ENCODE peak calls at places on chromosomes 5 and 9, in seven cellular contexts. T, D, F, G, X, R and K are unnamed samples.

GRCh38 chr5:120088831-120089230 is 375.3 kb upstream of the PRR16 start:
- DNase-seq in T (no peak), D (peak), F (no peak), G (no peak), X (no peak), R (no peak), K (no peak)

GRCh38 chr5:178291969-178292825 is 59.6 kb upstream of the PHYKPL start:
- DNase-seq in T (peak), D (no peak), F (no peak), G (no peak), X (no peak), R (no peak), K (no peak)

GRCh38 chr5:74370168-74370567 is 270.4 kb downstream of the ENC1 start:
- DNase-seq in T (no peak), D (no peak), F (no peak), G (no peak), X (no peak), R (no peak), K (peak)

GRCh38 chr9:87445646-87446045 is 52.0 kb upstream of the DAPK1 start:
- DNase-seq in T (no peak), D (peak), F (no peak), G (no peak), X (peak), R (peak), K (peak)

GRCh38 chr9:129611302-129611800 is 9.6 kb downstream of the C9orf50 start:
- DNase-seq in T (no peak), D (no peak), F (no peak), G (no peak), X (no peak), R (no peak), K (no peak)

GRCh38 chr5:131261483-131261882 is 2.4 kb upstream of the CDC42SE2 start:
- DNase-seq in T (no peak), D (no peak), F (no peak), G (no peak), X (no peak), R (no peak), K (no peak)

GRCh38 chr9:114738581-114739316 is 56.8 kb upstream of the TEX48 start:
- DNase-seq in T (peak), D (peak), F (no peak), G (peak), X (peak), R (peak), K (peak)

GRCh38 chr9:136734837-136735496 is 7.8 kb downstream of the LCN10 start:
- DNase-seq in T (peak), D (no peak), F (no peak), G (no peak), X (no peak), R (no peak), K (no peak)

GRCh38 chr5:143887302-143887638 is 75.3 kb downstream of the HMHB1 start:
- DNase-seq in T (peak), D (peak), F (no peak), G (no peak), X (no peak), R (peak), K (no peak)

DNA sequence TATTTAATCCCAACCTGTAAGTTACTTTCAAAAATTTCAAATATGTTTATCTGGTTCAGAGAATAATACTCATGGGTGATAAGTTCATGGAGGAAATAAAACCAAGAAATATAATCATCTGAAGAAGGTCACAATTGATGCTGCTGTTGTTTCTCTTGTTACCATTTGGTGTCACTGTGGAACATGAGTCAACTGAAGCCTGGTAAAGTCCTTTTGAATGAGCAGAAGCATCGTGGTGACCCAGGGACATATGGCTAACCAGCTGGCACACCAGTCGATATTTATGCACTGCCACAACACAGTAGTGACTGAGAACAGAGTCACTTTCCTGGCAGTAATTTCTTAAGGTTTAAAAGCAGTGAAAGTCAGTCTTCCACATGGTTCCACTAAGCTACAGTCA is 612.9 kb upstream of the TLE4 start:
- DNase-seq in T (no peak), D (peak), F (no peak), G (no peak), X (no peak), R (no peak), K (no peak)
- TF ChIP-seq CTCF in T (no peak), D (peak), F (peak), G (no peak), X (no peak), R (no peak), K (no peak)

GRCh38 chr5:171496431-171496830 is 77.0 kb downstream of the FGF18 start:
- DNase-seq in T (peak), D (no peak), F (no peak), G (no peak), X (no peak), R (no peak), K (peak)
- TF ChIP-seq CTCF in T (no peak), D (no peak), F (no peak), G (no peak), X (no peak), R (no peak), K (no peak)

GRCh38 chr5:150624334-150625163 is 15.9 kb upstream of the SYNPO start:
- DNase-seq in T (peak), D (no peak), F (no peak), G (peak), X (peak), R (no peak), K (no peak)
- TF ChIP-seq CTCF in T (no peak), D (no peak), F (peak), G (no peak), X (no peak), R (no peak), K (no peak)

GRCh38 chr5:79853003-79853402 is 138.1 kb downstream of the MTX3 start:
- DNase-seq in T (no peak), D (no peak), F (peak), G (no peak), X (no peak), R (no peak), K (no peak)

GRCh38 chr5:79850941-79851693 is 139.9 kb downstream of the MTX3 start:
- DNase-seq in T (no peak), D (no peak), F (peak), G (no peak), X (no peak), R (no peak), K (no peak)

GRCh38 chr5:79856456-79857055 is 134.5 kb downstream of the MTX3 start:
- DNase-seq in T (no peak), D (no peak), F (no peak), G (no peak), X (no peak), R (no peak), K (no peak)

GRCh38 chr5:79851694-79852006 is 139.4 kb downstream of the MTX3 start:
- DNase-seq in T (no peak), D (no peak), F (peak), G (no peak), X (no peak), R (no peak), K (no peak)

DNA sequence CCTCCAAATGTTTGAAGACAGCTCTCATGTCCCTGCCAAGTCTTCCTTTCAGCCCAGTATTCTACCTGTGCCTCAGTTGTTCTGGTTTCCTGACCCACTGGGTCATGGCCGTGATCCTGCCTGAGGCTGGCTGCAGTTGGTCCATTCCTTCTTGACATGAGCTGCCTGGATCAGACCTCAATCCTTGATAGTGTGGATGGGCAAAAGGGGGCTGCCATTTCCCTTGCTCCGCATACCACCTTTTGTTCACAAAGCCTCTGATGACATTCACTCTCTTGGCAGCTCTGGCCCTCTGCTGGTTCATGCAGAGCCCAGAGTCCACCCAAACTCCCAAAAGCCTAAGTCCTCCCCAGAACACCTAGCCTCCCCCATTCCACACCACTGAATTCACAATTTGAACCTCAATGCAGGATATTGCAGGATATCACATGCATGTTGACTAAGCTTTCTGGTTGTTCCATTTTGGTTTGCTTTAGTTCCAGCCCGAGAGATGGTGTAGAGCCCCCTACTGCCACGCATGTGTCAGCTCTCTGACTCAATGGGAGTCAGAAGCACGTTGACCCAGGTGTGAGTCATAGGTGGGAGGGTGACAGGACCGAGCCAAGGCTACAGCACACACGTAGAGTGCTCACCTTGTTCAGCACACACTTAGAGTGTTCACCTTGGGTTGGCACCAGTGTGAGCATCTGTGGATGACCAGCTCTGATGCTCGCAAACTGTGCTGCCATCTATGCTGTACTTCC is 137.2 kb downstream of the MTX3 start:
- DNase-seq in T (no peak), D (no peak), F (peak), G (no peak), X (no peak), R (peak), K (no peak)
- TF ChIP-seq CTCF in T (no peak), D (no peak), F (no peak), G (no peak), X (no peak), R (no peak), K (no peak)

GRCh38 chr9:107249665-107250285 is 33.3 kb upstream of the RAD23B start:
- DNase-seq in T (no peak), D (no peak), F (no peak), G (no peak), X (no peak), R (no peak), K (no peak)

GRCh38 chr9:107243757-107244156 is 39.3 kb upstream of the RAD23B start:
- DNase-seq in T (no peak), D (peak), F (no peak), G (no peak), X (no peak), R (peak), K (no peak)

GRCh38 chr9:107249131-107249533 is 33.9 kb upstream of the RAD23B start:
- DNase-seq in T (no peak), D (peak), F (no peak), G (no peak), X (peak), R (peak), K (no peak)

GRCh38 chr9:107248714-107249113 is 34.4 kb upstream of the RAD23B start:
- DNase-seq in T (no peak), D (no peak), F (no peak), G (no peak), X (no peak), R (no peak), K (no peak)

GRCh38 chr9:107246259-107247254 is 36.5 kb upstream of the RAD23B start:
- DNase-seq in T (no peak), D (no peak), F (no peak), G (no peak), X (no peak), R (peak), K (no peak)
- TF ChIP-seq CTCF in T (no peak), D (peak), F (no peak), G (no peak), X (peak), R (no peak), K (no peak)

GRCh38 chr5:154330097-154330667 is 115.6 kb upstream of the SAP30L start:
- DNase-seq in T (no peak), D (no peak), F (no peak), G (no peak), X (no peak), R (no peak), K (no peak)

GRCh38 chr5:154331267-154331666 is 114.5 kb upstream of the SAP30L start:
- DNase-seq in T (no peak), D (no peak), F (no peak), G (no peak), X (no peak), R (no peak), K (no peak)

GRCh38 chr5:154334406-154335041 is 111.3 kb upstream of the SAP30L start:
- DNase-seq in T (no peak), D (no peak), F (no peak), G (no peak), X (no peak), R (peak), K (no peak)

GRCh38 chr5:154331924-154332323 is 113.9 kb upstream of the SAP30L start:
- DNase-seq in T (no peak), D (no peak), F (no peak), G (no peak), X (no peak), R (no peak), K (no peak)

DNA sequence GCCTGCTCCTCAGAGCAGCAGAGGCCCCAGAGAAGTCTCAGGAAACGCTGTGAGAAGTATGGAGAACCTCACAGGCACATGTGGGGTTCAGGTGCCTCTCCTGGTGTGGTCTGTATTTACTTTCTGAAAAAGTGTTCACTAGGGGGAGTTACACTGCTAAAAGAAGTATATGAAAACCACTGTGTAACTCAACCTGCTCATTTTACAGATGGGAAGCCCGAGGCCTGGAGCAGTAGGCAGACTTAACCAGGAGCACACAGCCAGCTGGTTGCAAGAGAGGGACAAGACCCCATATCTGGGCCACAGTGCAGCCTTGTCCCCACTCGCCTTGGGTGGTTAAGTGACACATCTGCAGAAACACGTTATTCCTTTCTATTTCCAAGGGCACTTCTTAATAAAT is 112.8 kb upstream of the SAP30L start:
- DNase-seq in T (no peak), D (no peak), F (no peak), G (no peak), X (no peak), R (no peak), K (no peak)
- TF ChIP-seq CTCF in T (no peak), D (peak), F (no peak), G (no peak), X (no peak), R (no peak), K (no peak)

GRCh38 chr9:104606202-104606601 is 775 bp upstream of the OR13C2 start:
- DNase-seq in T (no peak), D (peak), F (no peak), G (no peak), X (no peak), R (no peak), K (no peak)

GRCh38 chr9:104604801-104605200 is 626 bp downstream of the OR13C2 start:
- DNase-seq in T (no peak), D (no peak), F (no peak), G (no peak), X (no peak), R (no peak), K (no peak)

DNA sequence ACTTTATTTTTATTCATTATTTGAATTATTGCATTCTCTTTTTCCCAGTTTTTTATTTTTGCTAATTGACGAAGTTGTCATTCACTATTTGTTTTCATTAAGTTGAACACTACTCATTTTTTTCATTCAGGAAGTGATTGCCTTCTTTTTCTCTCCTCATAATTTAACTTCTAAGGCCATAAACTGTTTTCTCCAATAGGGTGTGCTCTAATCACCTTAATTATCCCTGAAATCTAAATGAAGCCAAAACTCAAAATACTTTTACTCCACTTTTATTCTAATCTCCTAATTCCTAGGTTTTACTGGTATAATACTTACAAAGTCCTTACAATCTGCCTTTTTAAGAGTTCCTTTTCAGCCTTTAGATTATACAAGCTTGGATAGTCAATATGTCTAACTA is 2.9 kb upstream of the OR13C2 start:
- DNase-seq in T (no peak), D (peak), F (no peak), G (no peak), X (no peak), R (no peak), K (no peak)
- TF ChIP-seq CTCF in T (no peak), D (no peak), F (peak), G (no peak), X (no peak), R (peak), K (no peak)

DNA sequence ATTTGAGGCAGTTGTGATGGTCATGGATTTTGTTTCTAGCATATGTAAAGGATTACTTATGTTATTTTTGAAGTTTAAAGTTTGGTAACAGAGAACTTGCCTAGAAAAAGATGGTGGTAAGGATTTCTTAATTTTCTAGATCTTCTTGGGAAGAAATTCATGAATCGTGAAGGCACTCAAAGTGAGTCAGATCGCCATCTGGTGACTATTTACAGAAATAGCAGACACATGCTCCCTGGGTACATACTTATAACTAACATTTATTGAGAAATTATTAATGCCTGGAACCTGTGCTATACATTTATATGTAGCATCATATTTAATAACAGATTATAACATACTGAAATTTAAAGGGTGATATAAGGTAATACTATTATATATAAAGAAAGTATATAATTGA is 299.7 kb downstream of the IZUMO3 start:
- DNase-seq in T (no peak), D (peak), F (no peak), G (no peak), X (no peak), R (peak), K (no peak)
- TF ChIP-seq CTCF in T (no peak), D (peak), F (peak), G (no peak), X (no peak), R (peak), K (no peak)

GRCh38 chr9:78808087-78808486 is 511.2 kb downstream of the PSAT1 start:
- DNase-seq in T (no peak), D (no peak), F (no peak), G (no peak), X (no peak), R (no peak), K (no peak)
- TF ChIP-seq CTCF in T (no peak), D (no peak), F (no peak), G (no peak), X (no peak), R (no peak), K (no peak)